ENCODE peak calls at places on chromosomes 7 and 10, in eight cellular contexts. One of them, this sample, is unnamed.

GRCh38 chr7:25952277-25953057 is 199.5 kb upstream of the NFE2L3 start:
- DNase-seq in activated T-cell treated with anti-CD3 and anti-CD28 coated beads for 48 hours: no peak
- DNase-seq in OCI-M1: no peak
- DNase-seq in Calu3: peak; percentile 73
- DNase-seq in GM04504: no peak
- DNase-seq in NCI-H1694: no peak
- DNase-seq in WTC11: peak; percentile 20
- DNase-seq in renal cortical epithelial cell: no peak
- DNase-seq in this sample: no peak

GRCh38 chr7:121398246-121398645 is 2.1 kb upstream of the FAM3C start:
- DNase-seq in Calu3: peak; percentile 48
- DNase-seq in GM04504: no peak
- DNase-seq in activated T-cell treated with anti-CD3 and anti-CD28 coated beads for 48 hours: no peak
- DNase-seq in WTC11: no peak
- DNase-seq in OCI-M1: no peak
- DNase-seq in renal cortical epithelial cell: peak; percentile 71
- DNase-seq in NCI-H1694: no peak
- DNase-seq in this sample: peak; percentile 29

GRCh38 chr10:80132299-80133139 is at the start of gene PLAC9:
- DNase-seq in GM04504: no peak
- DNase-seq in NCI-H1694: no peak
- DNase-seq in activated T-cell treated with anti-CD3 and anti-CD28 coated beads for 48 hours: no peak
- DNase-seq in renal cortical epithelial cell: no peak
- DNase-seq in OCI-M1: no peak
- DNase-seq in Calu3: peak; percentile 36
- DNase-seq in WTC11: peak; percentile 63
- DNase-seq in this sample: no peak

GRCh38 chr10:77827383-77827782 is 99.2 kb downstream of the DLG5 start:
- DNase-seq in renal cortical epithelial cell: no peak
- DNase-seq in GM04504: no peak
- DNase-seq in Calu3: no peak
- DNase-seq in NCI-H1694: no peak
- DNase-seq in WTC11: no peak
- DNase-seq in OCI-M1: peak; percentile 8
- DNase-seq in activated T-cell treated with anti-CD3 and anti-CD28 coated beads for 48 hours: no peak
- DNase-seq in this sample: no peak

GRCh38 chr7:158289761-158290523 is 297.7 kb downstream of the PTPRN2 start:
- DNase-seq in Calu3: no peak
- DNase-seq in WTC11: no peak
- DNase-seq in GM04504: no peak
- DNase-seq in OCI-M1: no peak
- DNase-seq in renal cortical epithelial cell: no peak
- DNase-seq in activated T-cell treated with anti-CD3 and anti-CD28 coated beads for 48 hours: no peak
- DNase-seq in NCI-H1694: no peak
- DNase-seq in this sample: no peak

GRCh38 chr10:110833941-110834621 is 37.6 kb upstream of the PDCD4 start:
- DNase-seq in activated T-cell treated with anti-CD3 and anti-CD28 coated beads for 48 hours: no peak
- DNase-seq in GM04504: no peak
- DNase-seq in renal cortical epithelial cell: no peak
- DNase-seq in OCI-M1: no peak
- DNase-seq in Calu3: no peak
- DNase-seq in NCI-H1694: no peak
- DNase-seq in WTC11: no peak
- DNase-seq in this sample: no peak

GRCh38 chr10:19592276-19592675 is 224.0 kb upstream of the PLXDC2 start:
- DNase-seq in activated T-cell treated with anti-CD3 and anti-CD28 coated beads for 48 hours: no peak
- DNase-seq in renal cortical epithelial cell: peak; percentile 78
- DNase-seq in OCI-M1: no peak
- DNase-seq in GM04504: no peak
- DNase-seq in WTC11: no peak
- DNase-seq in Calu3: peak; percentile 33
- DNase-seq in NCI-H1694: no peak
- DNase-seq in this sample: peak; percentile 55

GRCh38 chr10:62728479-62728878 is 76.0 kb upstream of the ADO start:
- DNase-seq in GM04504: no peak
- DNase-seq in activated T-cell treated with anti-CD3 and anti-CD28 coated beads for 48 hours: no peak
- DNase-seq in WTC11: no peak
- DNase-seq in NCI-H1694: no peak
- DNase-seq in renal cortical epithelial cell: peak; percentile 85
- DNase-seq in OCI-M1: peak; percentile 16
- DNase-seq in Calu3: no peak
- DNase-seq in this sample: no peak

GRCh38 chr10:114681542-114681941 is 23.5 kb upstream of the ABLIM1 start:
- DNase-seq in NCI-H1694: no peak
- DNase-seq in WTC11: no peak
- DNase-seq in GM04504: no peak
- DNase-seq in renal cortical epithelial cell: peak; percentile 86
- DNase-seq in Calu3: no peak
- DNase-seq in OCI-M1: no peak
- DNase-seq in activated T-cell treated with anti-CD3 and anti-CD28 coated beads for 48 hours: no peak
- DNase-seq in this sample: peak; percentile 24

GRCh38 chr7:128781851-128782250 is 6.3 kb upstream of the OPN1SW start:
- DNase-seq in renal cortical epithelial cell: no peak
- DNase-seq in GM04504: no peak
- DNase-seq in Calu3: no peak
- DNase-seq in OCI-M1: no peak
- DNase-seq in WTC11: no peak
- DNase-seq in NCI-H1694: no peak
- DNase-seq in activated T-cell treated with anti-CD3 and anti-CD28 coated beads for 48 hours: no peak
- DNase-seq in this sample: no peak

GRCh38 chr7:112386619-112387018 is 63.6 kb upstream of the IFRD1 start:
- DNase-seq in NCI-H1694: no peak
- DNase-seq in Calu3: no peak
- DNase-seq in OCI-M1: no peak
- DNase-seq in GM04504: no peak
- DNase-seq in renal cortical epithelial cell: peak; percentile 94
- DNase-seq in activated T-cell treated with anti-CD3 and anti-CD28 coated beads for 48 hours: no peak
- DNase-seq in WTC11: no peak
- DNase-seq in this sample: no peak

GRCh38 chr7:98281757-98282652 is 519 bp downstream of the BRI3 start:
- DNase-seq in NCI-H1694: no peak
- DNase-seq in Calu3: no peak
- DNase-seq in WTC11: no peak
- DNase-seq in GM04504: no peak
- DNase-seq in OCI-M1: peak; percentile 59
- DNase-seq in activated T-cell treated with anti-CD3 and anti-CD28 coated beads for 48 hours: peak; percentile 15
- DNase-seq in renal cortical epithelial cell: no peak
- DNase-seq in this sample: no peak

This sample was measured in choroid plexus epithelial cell.